ENCODE peak calls at places on chromosomes 3 and 15, in five cellular contexts. F is left ventricle myocardium inferior, B is fibroblast of the aortic adventitia, T is hepatocyte, A is cardiac muscle cell. Y is an unnamed sample.
A peak's percentile ranks its signal among the peaks of the same experiment; 100 is the strongest.

GRCh38 chr3:64687781-64688515 is at the start of gene ADAMTS9:
- DNase-seq in F (peak; percentile 80), B (peak; percentile 53), T (peak; percentile 89), A (peak; percentile 91), Y (peak; percentile 66)

GRCh38 chr3:82707035-82707434 is 945.6 kb upstream of the GBE1 start:
- DNase-seq in F (no peak), B (no peak), T (peak; percentile 11), A (no peak), Y (no peak)

GRCh38 chr15:63195257-63196023 is 6.0 kb downstream of the RAB8B start:
- DNase-seq in F (no peak), B (peak; percentile 25), T (no peak), A (no peak), Y (no peak)

GRCh38 chr15:67076147-67076843 is 10.9 kb downstream of the SMAD3 start:
- DNase-seq in F (no peak), B (peak; percentile 89), T (no peak), A (peak; percentile 80), Y (no peak)

GRCh38 chr3:65758871-65759598 is 279.7 kb downstream of the MAGI1 start:
- DNase-seq in F (no peak), B (peak; percentile 32), T (no peak), A (peak; percentile 30), Y (no peak)

GRCh38 chr15:24954783-24955548 is at the start of the genes SNRPN and SNURF:
- DNase-seq in F (peak; percentile 80), B (peak; percentile 66), T (peak; percentile 85), A (peak; percentile 79), Y (peak; percentile 72)

GRCh38 chr3:112302881-112303761 is 9.1 kb upstream of the SLC9C1 start:
- DNase-seq in F (no peak), B (peak; percentile 44), T (peak; percentile 16), A (peak; percentile 77), Y (no peak)

GRCh38 chr3:169390310-169390731 is 273.2 kb downstream of the MECOM start:
- DNase-seq in F (no peak), B (peak; percentile 49), T (peak; percentile 17), A (peak; percentile 60), Y (peak; percentile 4)

GRCh38 chr15:73996939-73997338 is 2.4 kb downstream of the PML start:
- DNase-seq in F (no peak), B (peak; percentile 70), T (no peak), A (peak; percentile 61), Y (peak; percentile 67)

GRCh38 chr3:41033956-41034519 is 165.3 kb upstream of the CTNNB1 start:
- DNase-seq in F (no peak), B (no peak), T (no peak), A (no peak), Y (no peak)

GRCh38 chr3:22245122-22245521 is 494.1 kb upstream of the ZNF385D start:
- DNase-seq in F (peak; percentile 20), B (peak; percentile 81), T (peak; percentile 20), A (peak; percentile 93), Y (peak; percentile 97)

GRCh38 chr3:72630614-72631344 is 217.5 kb downstream of the SHQ1 start:
- DNase-seq in F (no peak), B (no peak), T (no peak), A (no peak), Y (peak; percentile 28)

GRCh38 chr15:63985221-63986184 is 60.8 kb downstream of the DAPK2 start:
- DNase-seq in F (peak; percentile 83), B (peak; percentile 29), T (no peak), A (no peak), Y (peak; percentile 59)

GRCh38 chr3:51722362-51722761 is 15.5 kb downstream of the GRM2 start:
- DNase-seq in F (no peak), B (no peak), T (no peak), A (no peak), Y (no peak)

GRCh38 chr3:131217296-131217741 is 164.3 kb upstream of the NUDT16 start:
- DNase-seq in F (no peak), B (no peak), T (peak; percentile 13), A (peak; percentile 71), Y (no peak)

GRCh38 chr3:180036092-180036677 is 552 bp downstream of the PEX5L start:
- DNase-seq in F (no peak), B (no peak), T (no peak), A (no peak), Y (no peak)

GRCh38 chr15:27342991-27343390 is 372.0 kb downstream of the GABRG3 start:
- DNase-seq in F (no peak), B (no peak), T (no peak), A (no peak), Y (no peak)

GRCh38 chr3:66195347-66195783 is 25.4 kb upstream of the SLC25A26 start:
- DNase-seq in F (peak; percentile 57), B (peak; percentile 63), T (peak; percentile 60), A (peak; percentile 54), Y (peak; percentile 59)

GRCh38 chr3:53083496-53083895 is 37.6 kb upstream of the SFMBT1 start:
- DNase-seq in F (peak; percentile 73), B (peak; percentile 26), T (peak; percentile 40), A (peak; percentile 60), Y (peak; percentile 92)

GRCh38 chr15:42608767-42609488 is 33.5 kb downstream of the STARD9 start:
- DNase-seq in F (no peak), B (no peak), T (no peak), A (no peak), Y (no peak)

GRCh38 chr3:27721717-27722564 is at the start of gene EOMES:
- DNase-seq in F (no peak), B (peak; percentile 40), T (peak; percentile 44), A (peak; percentile 43), Y (no peak)

GRCh38 chr15:62138124-62138523 is 27.0 kb downstream of the C2CD4B start:
- DNase-seq in F (no peak), B (peak; percentile 89), T (no peak), A (peak; percentile 91), Y (peak; percentile 21)

GRCh38 chr15:90201150-90201943 is at the start of gene SEMA4B:
- DNase-seq in F (peak; percentile 76), B (no peak), T (peak; percentile 92), A (peak; percentile 56), Y (no peak)

GRCh38 chr3:182241777-182242556 is 530.2 kb downstream of the SOX2 start:
- DNase-seq in F (peak; percentile 48), B (peak; percentile 15), T (peak; percentile 39), A (peak; percentile 79), Y (peak; percentile 8)

GRCh38 chr15:89379423-89379735 is 44.8 kb upstream of the POLG start:
- DNase-seq in F (no peak), B (no peak), T (no peak), A (no peak), Y (no peak)

GRCh38 chr15:60801336-60801735 is 322.4 kb upstream of the ICE2 start:
- DNase-seq in F (no peak), B (no peak), T (no peak), A (no peak), Y (peak; percentile 22)

DNA sequence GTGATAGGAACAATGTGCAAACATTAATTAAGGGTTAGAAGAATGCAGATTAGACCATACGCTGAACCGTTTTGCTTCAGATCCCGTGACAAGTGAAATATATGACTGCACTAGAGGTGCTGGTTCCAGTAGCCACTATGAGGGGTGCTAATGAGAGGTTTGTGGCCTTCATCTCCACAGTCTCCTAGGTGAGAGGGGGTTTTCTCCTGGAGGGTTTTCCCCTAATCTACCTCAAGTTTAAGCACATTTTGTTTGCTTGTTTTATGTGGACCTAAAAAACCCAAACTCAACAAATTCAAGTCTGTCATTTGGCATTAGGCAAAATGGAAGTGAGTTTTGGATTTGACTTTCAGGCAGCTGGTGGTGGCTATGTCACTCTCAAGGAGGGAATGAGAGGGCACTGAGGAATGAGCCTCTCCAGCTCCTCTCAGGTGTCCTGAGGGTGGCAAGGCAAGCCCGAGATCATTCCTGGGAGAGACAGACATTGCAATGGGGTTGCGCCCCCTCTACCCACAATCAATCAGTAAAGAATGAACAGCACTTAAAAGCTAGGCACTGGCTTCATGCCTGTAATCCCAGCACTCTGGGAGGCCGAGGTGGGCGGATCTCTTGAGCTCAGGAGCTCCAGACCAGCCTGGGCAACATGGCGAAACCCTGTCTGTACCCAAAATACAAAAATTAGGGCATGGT is 13.9 kb upstream of the SHF start:
- DNase-seq in F (no peak), B (no peak), T (no peak), A (no peak), Y (no peak)
- H3K4me3 ChIP-seq in F (peak overlapping the region; percentile 79), B (no peak overlapping the region), T (no peak overlapping the region), A (no peak overlapping the region), Y (no peak overlapping the region)

DNA sequence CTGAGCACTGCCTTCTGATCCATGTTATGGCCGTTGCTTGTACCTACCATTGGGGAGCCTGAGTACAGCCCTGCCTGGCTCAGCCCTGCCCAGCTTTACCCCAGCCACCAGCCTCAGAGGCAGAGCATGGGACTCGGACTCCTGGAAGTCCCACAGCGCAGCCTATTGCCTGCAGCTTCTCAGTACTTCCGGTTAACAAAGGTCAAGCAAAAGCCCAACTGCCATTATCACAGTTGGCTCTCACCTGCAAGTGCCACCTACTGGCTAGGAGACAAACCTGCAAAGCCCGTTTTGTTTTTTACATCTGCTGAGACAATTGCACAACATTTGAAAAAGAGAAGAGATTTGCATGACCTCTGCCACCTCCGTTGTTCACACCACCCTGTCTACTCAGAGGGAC is 1081.7 kb downstream of the NAALADL2 start:
- DNase-seq in F (no peak), B (no peak), T (peak; percentile 7), A (no peak), Y (no peak)
- TF ChIP-seq CTCF in F (no peak), B (no peak), T (peak; percentile 12), A (no peak), Y (no peak)

GRCh38 chr15:43795997-43796396 is 3.9 kb downstream of the SERF2 start:
- DNase-seq in F (no peak), B (no peak), T (no peak), A (no peak), Y (no peak)

GRCh38 chr15:43792761-43793493 is 807 bp downstream of the SERF2 start:
- DNase-seq in F (no peak), B (peak; percentile 45), T (peak; percentile 44), A (peak; percentile 47), Y (peak; percentile 53)

GRCh38 chr15:43793647-43794046 is 1.5 kb downstream of the SERF2 start:
- DNase-seq in F (no peak), B (no peak), T (no peak), A (no peak), Y (no peak)

GRCh38 chr15:43795197-43795596 is 3.1 kb downstream of the SERF2 start:
- DNase-seq in F (no peak), B (no peak), T (no peak), A (no peak), Y (no peak)

GRCh38 chr15:43794269-43795037 is 2.3 kb downstream of the SERF2 start:
- DNase-seq in F (no peak), B (no peak), T (no peak), A (peak; percentile 67), Y (peak; percentile 65)
- H3K4me3 ChIP-seq in F (peak overlapping the region; percentile 98), B (peak overlapping the region; percentile 100), T (no peak overlapping the region), A (no peak overlapping the region), Y (peak overlapping the region; percentile 100)

DNA sequence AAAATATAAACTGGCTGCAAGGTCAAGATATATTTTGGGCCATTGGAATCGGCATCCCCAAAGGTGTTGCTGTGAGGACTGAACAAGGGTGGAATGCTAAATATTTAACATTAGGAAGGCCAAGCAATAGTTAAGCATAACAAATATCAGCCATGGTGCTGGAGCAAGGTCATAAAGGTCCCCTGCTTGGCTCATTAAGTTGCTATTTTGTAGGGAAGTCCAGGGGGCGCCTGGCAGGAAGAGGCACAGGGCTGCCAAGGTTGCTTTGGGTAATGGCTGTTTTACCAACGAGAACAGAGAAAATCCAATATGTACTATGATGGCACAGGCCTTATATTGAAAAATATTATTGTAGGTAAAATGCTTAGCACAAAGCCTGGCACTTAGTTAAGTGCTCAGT is 62.2 kb downstream of the SLC15A2 start:
- DNase-seq in F (no peak), B (no peak), T (no peak), A (no peak), Y (no peak)
- TF ChIP-seq CTCF in F (no peak), B (no peak), T (no peak), A (no peak), Y (no peak)